ENCODE peak calls at places on chromosomes 16 and 17, in five cellular contexts. One of them, this sample, is unnamed.

GRCh38 chr16:90011196-90011819 is 7.9 kb downstream of the DBNDD1 start:
- DNase-seq in heart right ventricle: no peak
- DNase-seq in upper lobe of right lung: no peak
- DNase-seq in SJSA1: no peak
- DNase-seq in body of pancreas: no peak
- DNase-seq in this sample: no peak

GRCh38 chr17:79791354-79792123 is 5.3 kb downstream of the CBX8 start:
- DNase-seq in SJSA1: no peak
- DNase-seq in heart right ventricle: peak
- DNase-seq in upper lobe of right lung: peak
- DNase-seq in body of pancreas: no peak
- DNase-seq in this sample: no peak

GRCh38 chr17:31598388-31598760 is 206.9 kb downstream of the RAB11FIP4 start:
- DNase-seq in upper lobe of right lung: no peak
- DNase-seq in body of pancreas: no peak
- DNase-seq in heart right ventricle: no peak
- DNase-seq in SJSA1: no peak
- DNase-seq in this sample: no peak

GRCh38 chr16:49643429-49644142 is 212.3 kb downstream of the ZNF423 start:
- DNase-seq in body of pancreas: no peak
- DNase-seq in SJSA1: peak
- DNase-seq in upper lobe of right lung: no peak
- DNase-seq in heart right ventricle: no peak
- DNase-seq in this sample: no peak

GRCh38 chr16:20598832-20599469 is 22.8 kb upstream of the ACSM2B start:
- DNase-seq in body of pancreas: peak
- DNase-seq in SJSA1: no peak
- DNase-seq in upper lobe of right lung: no peak
- DNase-seq in heart right ventricle: no peak
- DNase-seq in this sample: no peak

GRCh38 chr17:68592667-68593330 is 8.4 kb downstream of the FAM20A start:
- DNase-seq in SJSA1: no peak
- DNase-seq in upper lobe of right lung: no peak
- DNase-seq in body of pancreas: no peak
- DNase-seq in heart right ventricle: no peak
- DNase-seq in this sample: no peak

GRCh38 chr17:67221062-67221998 is 23.7 kb downstream of the HELZ start:
- DNase-seq in upper lobe of right lung: no peak
- DNase-seq in heart right ventricle: no peak
- DNase-seq in SJSA1: no peak
- DNase-seq in body of pancreas: peak
- DNase-seq in this sample: peak

GRCh38 chr16:71484006-71484893 is 4.9 kb downstream of the ZNF19 start:
- DNase-seq in heart right ventricle: peak
- DNase-seq in SJSA1: peak
- DNase-seq in body of pancreas: peak
- DNase-seq in upper lobe of right lung: peak
- DNase-seq in this sample: peak

GRCh38 chr17:74340470-74341023 is 14.5 kb downstream of the KIF19 start:
- DNase-seq in upper lobe of right lung: no peak
- DNase-seq in SJSA1: no peak
- DNase-seq in body of pancreas: no peak
- DNase-seq in heart right ventricle: no peak
- DNase-seq in this sample: no peak

GRCh38 chr17:55267777-55268648 is 3.3 kb downstream of the HLF start:
- DNase-seq in heart right ventricle: no peak
- DNase-seq in body of pancreas: no peak
- DNase-seq in SJSA1: no peak
- DNase-seq in upper lobe of right lung: no peak
- DNase-seq in this sample: no peak

GRCh38 chr17:28105501-28105900 is 63.0 kb downstream of the NLK start:
- DNase-seq in body of pancreas: no peak
- DNase-seq in heart right ventricle: no peak
- DNase-seq in upper lobe of right lung: no peak
- DNase-seq in SJSA1: no peak
- DNase-seq in this sample: no peak

GRCh38 chr16:14309906-14310305 is 238.8 kb downstream of the MRTFB start:
- DNase-seq in upper lobe of right lung: no peak
- DNase-seq in body of pancreas: no peak
- DNase-seq in heart right ventricle: no peak
- DNase-seq in SJSA1: no peak
- DNase-seq in this sample: no peak

GRCh38 chr17:64983708-64984107 is 64.4 kb upstream of the LRRC37A3 start:
- DNase-seq in SJSA1: no peak
- DNase-seq in heart right ventricle: no peak
- DNase-seq in body of pancreas: no peak
- DNase-seq in upper lobe of right lung: no peak
- DNase-seq in this sample: no peak

GRCh38 chr16:66728117-66728787 is 23.2 kb downstream of the DYNC1LI2 start:
- DNase-seq in heart right ventricle: no peak
- DNase-seq in SJSA1: peak
- DNase-seq in upper lobe of right lung: no peak
- DNase-seq in body of pancreas: peak
- DNase-seq in this sample: peak

GRCh38 chr17:7334938-7335538 is 1.3 kb upstream of the ACAP1 start:
- DNase-seq in body of pancreas: no peak
- DNase-seq in heart right ventricle: no peak
- DNase-seq in upper lobe of right lung: no peak
- DNase-seq in SJSA1: no peak
- DNase-seq in this sample: no peak

GRCh38 chr17:65593870-65594584 is 32.6 kb upstream of the AXIN2 start:
- DNase-seq in upper lobe of right lung: no peak
- DNase-seq in body of pancreas: no peak
- DNase-seq in heart right ventricle: no peak
- DNase-seq in SJSA1: no peak
- DNase-seq in this sample: peak

GRCh38 chr17:81651692-81652091 is 4.7 kb downstream of the PDE6G start:
- DNase-seq in heart right ventricle: no peak
- DNase-seq in upper lobe of right lung: no peak
- DNase-seq in SJSA1: peak
- DNase-seq in body of pancreas: peak
- DNase-seq in this sample: no peak

GRCh38 chr17:72158895-72159885 is 38.4 kb downstream of the SOX9 start:
- DNase-seq in heart right ventricle: no peak
- DNase-seq in SJSA1: no peak
- DNase-seq in body of pancreas: no peak
- DNase-seq in upper lobe of right lung: no peak
- DNase-seq in this sample: no peak

GRCh38 chr17:34206569-34206968 is 48.5 kb upstream of the CCL2 start:
- DNase-seq in heart right ventricle: no peak
- DNase-seq in body of pancreas: no peak
- DNase-seq in upper lobe of right lung: no peak
- DNase-seq in SJSA1: no peak
- DNase-seq in this sample: no peak

GRCh38 chr16:73047536-73048291 is at the start of gene ZFHX3:
- DNase-seq in SJSA1: peak
- DNase-seq in heart right ventricle: peak
- DNase-seq in upper lobe of right lung: peak
- DNase-seq in body of pancreas: peak
- DNase-seq in this sample: peak

GRCh38 chr16:1311212-1311737 is 1.8 kb downstream of the UBE2I start:
- DNase-seq in upper lobe of right lung: no peak
- DNase-seq in heart right ventricle: no peak
- DNase-seq in SJSA1: no peak
- DNase-seq in body of pancreas: no peak
- DNase-seq in this sample: no peak

GRCh38 chr17:59391026-59391425 is 59.6 kb downstream of the YPEL2 start:
- DNase-seq in heart right ventricle: no peak
- DNase-seq in upper lobe of right lung: no peak
- DNase-seq in body of pancreas: no peak
- DNase-seq in SJSA1: no peak
- DNase-seq in this sample: no peak

GRCh38 chr17:59383893-59384292 is 52.4 kb downstream of the YPEL2 start:
- DNase-seq in SJSA1: no peak
- DNase-seq in body of pancreas: no peak
- DNase-seq in heart right ventricle: no peak
- DNase-seq in upper lobe of right lung: no peak
- DNase-seq in this sample: no peak

GRCh38 chr17:59387351-59388069 is 56.1 kb downstream of the YPEL2 start:
- DNase-seq in SJSA1: no peak
- DNase-seq in upper lobe of right lung: no peak
- DNase-seq in heart right ventricle: no peak
- DNase-seq in body of pancreas: no peak
- DNase-seq in this sample: no peak

GRCh38 chr17:59392973-59393679 is 61.7 kb downstream of the YPEL2 start:
- DNase-seq in heart right ventricle: no peak
- DNase-seq in SJSA1: no peak
- DNase-seq in body of pancreas: no peak
- DNase-seq in upper lobe of right lung: no peak
- DNase-seq in this sample: no peak

DNA sequence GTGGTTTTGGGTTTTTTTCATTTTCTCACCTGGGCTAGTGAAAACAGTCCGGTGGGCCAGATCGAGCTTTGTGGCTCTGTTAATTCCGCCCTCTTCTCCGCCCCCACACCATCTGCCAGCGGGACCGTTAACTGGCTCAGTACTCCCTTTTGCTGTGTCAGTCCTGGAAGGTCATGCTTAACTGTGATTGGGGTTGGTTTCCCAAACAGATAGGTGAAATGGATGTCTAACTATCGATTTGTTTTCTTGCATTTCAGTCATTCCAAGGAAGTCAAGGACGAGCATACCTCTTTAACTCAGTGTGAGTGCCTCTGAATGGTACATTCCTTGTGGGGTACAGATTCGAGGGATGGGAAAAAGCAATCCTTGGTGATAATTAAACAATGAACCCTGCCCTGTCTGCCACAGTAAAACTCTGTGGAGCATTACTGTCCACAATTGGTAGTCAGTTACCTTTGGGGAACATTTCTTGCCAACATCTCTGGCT is 56.7 kb downstream of the YPEL2 start:
- DNase-seq in upper lobe of right lung: no peak
- DNase-seq in SJSA1: no peak
- DNase-seq in body of pancreas: no peak
- DNase-seq in heart right ventricle: no peak
- DNase-seq in this sample: no peak
- H3K27ac ChIP-seq in upper lobe of right lung: no peak
- H3K27ac ChIP-seq in SJSA1: no peak
- H3K27ac ChIP-seq in body of pancreas: peak
- H3K27ac ChIP-seq in heart right ventricle: peak
- H3K27ac ChIP-seq in this sample: no peak

DNA sequence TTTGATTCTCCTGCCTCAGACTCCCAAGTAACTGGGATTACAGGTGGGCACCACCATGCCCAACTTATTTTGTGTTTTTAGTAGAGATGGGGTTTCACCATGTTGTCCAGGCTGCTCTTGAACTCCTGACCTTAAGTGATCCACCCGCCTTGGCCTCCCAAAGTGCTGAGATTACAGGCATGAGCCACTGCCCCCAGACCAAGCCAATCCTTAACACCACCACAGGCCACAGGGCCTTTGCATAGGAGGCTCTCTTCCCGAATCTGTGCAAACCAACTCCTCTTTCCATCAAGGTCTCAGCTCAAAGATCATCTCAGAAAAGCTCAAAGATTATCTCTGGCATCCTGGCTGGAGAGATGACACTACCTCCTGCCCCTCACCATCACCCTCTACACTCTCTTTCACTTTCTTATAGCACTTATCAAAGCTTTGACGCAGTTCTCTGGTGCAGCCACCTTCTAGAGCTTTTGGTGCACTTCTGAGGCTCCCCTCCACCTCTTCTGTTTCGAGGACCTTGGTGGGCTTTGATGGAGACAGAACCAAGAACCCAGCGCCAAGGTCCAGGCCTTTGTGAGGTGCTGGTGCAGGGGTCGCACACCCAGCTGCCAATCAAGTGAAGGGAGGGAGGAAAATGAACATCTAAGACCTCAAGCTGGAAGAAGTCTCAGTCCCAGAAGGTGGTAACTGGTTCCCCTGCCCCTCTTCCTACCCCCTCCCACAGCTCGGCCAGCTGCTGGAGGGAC is 23.2 kb upstream of the PHB1 start:
- DNase-seq in body of pancreas: no peak
- DNase-seq in SJSA1: no peak
- DNase-seq in heart right ventricle: no peak
- DNase-seq in upper lobe of right lung: no peak
- DNase-seq in this sample: no peak
- H3K4me3 ChIP-seq in body of pancreas: no peak
- H3K4me3 ChIP-seq in SJSA1: no peak
- H3K4me3 ChIP-seq in heart right ventricle: no peak
- H3K4me3 ChIP-seq in upper lobe of right lung: no peak
- H3K4me3 ChIP-seq in this sample: no peak

GRCh38 chr17:77454560-77455095 is 313.9 kb downstream of the SEC14L1 start:
- DNase-seq in upper lobe of right lung: no peak
- DNase-seq in body of pancreas: no peak
- DNase-seq in heart right ventricle: peak
- DNase-seq in SJSA1: no peak
- DNase-seq in this sample: no peak
- H3K27ac ChIP-seq in upper lobe of right lung: peak
- H3K27ac ChIP-seq in body of pancreas: peak
- H3K27ac ChIP-seq in heart right ventricle: peak
- H3K27ac ChIP-seq in SJSA1: peak
- H3K27ac ChIP-seq in this sample: peak

GRCh38 chr17:3905017-3905486 is 11.2 kb downstream of the P2RX1 start:
- DNase-seq in SJSA1: no peak
- DNase-seq in heart right ventricle: no peak
- DNase-seq in upper lobe of right lung: no peak
- DNase-seq in body of pancreas: peak
- DNase-seq in this sample: no peak
- H3K4me3 ChIP-seq in SJSA1: no peak
- H3K4me3 ChIP-seq in heart right ventricle: no peak
- H3K4me3 ChIP-seq in upper lobe of right lung: no peak
- H3K4me3 ChIP-seq in body of pancreas: no peak
- H3K4me3 ChIP-seq in this sample: no peak

GRCh38 chr17:37068266-37068665 is 119.5 kb downstream of the AATF start:
- DNase-seq in SJSA1: no peak
- DNase-seq in body of pancreas: no peak
- DNase-seq in heart right ventricle: no peak
- DNase-seq in upper lobe of right lung: no peak
- DNase-seq in this sample: no peak
- H3K27ac ChIP-seq in SJSA1: no peak
- H3K27ac ChIP-seq in body of pancreas: no peak
- H3K27ac ChIP-seq in heart right ventricle: no peak
- H3K27ac ChIP-seq in upper lobe of right lung: no peak
- H3K27ac ChIP-seq in this sample: no peak

DNA sequence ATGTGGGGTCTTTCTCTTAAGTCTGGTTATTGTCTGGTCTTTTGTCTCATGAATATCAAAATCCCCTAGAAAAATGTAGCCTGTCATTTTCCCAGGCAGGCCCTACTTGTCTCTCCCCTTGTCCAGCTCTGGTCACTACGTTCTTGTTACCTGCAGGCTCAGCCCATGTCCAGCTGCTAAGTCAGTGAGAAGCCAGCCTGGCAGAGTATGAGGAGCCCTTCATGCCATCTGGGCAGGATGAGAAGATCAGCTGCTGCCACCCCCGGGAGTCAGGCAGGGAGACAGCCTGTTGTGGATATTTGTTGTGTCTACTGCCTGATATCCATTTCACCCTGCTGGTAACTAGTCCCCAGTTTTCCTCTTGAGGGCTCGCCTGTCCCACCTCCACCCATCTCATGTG is 88.9 kb downstream of the ASIC2 start:
- DNase-seq in heart right ventricle: no peak
- DNase-seq in SJSA1: no peak
- DNase-seq in body of pancreas: no peak
- DNase-seq in upper lobe of right lung: no peak
- DNase-seq in this sample: no peak
- H3K4me3 ChIP-seq in heart right ventricle: no peak
- H3K4me3 ChIP-seq in SJSA1: no peak
- H3K4me3 ChIP-seq in body of pancreas: no peak
- H3K4me3 ChIP-seq in upper lobe of right lung: no peak
- H3K4me3 ChIP-seq in this sample: no peak

GRCh38 chr17:4833941-4834501 is 881 bp downstream of the MINK1 start:
- DNase-seq in body of pancreas: peak
- DNase-seq in upper lobe of right lung: peak
- DNase-seq in SJSA1: peak
- DNase-seq in heart right ventricle: no peak
- DNase-seq in this sample: peak
- H3K27ac ChIP-seq in body of pancreas: peak
- H3K27ac ChIP-seq in upper lobe of right lung: peak
- H3K27ac ChIP-seq in SJSA1: peak
- H3K27ac ChIP-seq in heart right ventricle: peak
- H3K27ac ChIP-seq in this sample: peak

GRCh38 chr17:48629411-48629759 is 3.2 kb upstream of the HOXB9 start:
- DNase-seq in SJSA1: no peak
- DNase-seq in upper lobe of right lung: no peak
- DNase-seq in body of pancreas: no peak
- DNase-seq in heart right ventricle: no peak
- DNase-seq in this sample: no peak
- H3K4me3 ChIP-seq in SJSA1: no peak
- H3K4me3 ChIP-seq in upper lobe of right lung: no peak
- H3K4me3 ChIP-seq in body of pancreas: no peak
- H3K4me3 ChIP-seq in heart right ventricle: no peak
- H3K4me3 ChIP-seq in this sample: no peak

This sample was measured in naive thymus-derived CD4-positive, alpha-beta T cell.